ENCODE peak calls at places on chromosome 12, in eight cellular contexts. One of them, this sample, is unnamed.

GRCh38 chr12:50753232-50753769 is 10.6 kb upstream of the ATF1 start:
- DNase-seq in cardiac muscle cell: no peak
- DNase-seq in gastrocnemius medialis: peak; percentile 49
- DNase-seq in neural crest cell: no peak
- DNase-seq in astrocyte of the spinal cord: no peak
- DNase-seq in fibroblast of villous mesenchyme: peak; percentile 87
- DNase-seq in adrenal gland: peak; percentile 16
- DNase-seq in fibroblast of pulmonary artery: no peak
- DNase-seq in this sample: no peak

GRCh38 chr12:91629440-91629839 is 446.8 kb upstream of the DCN start:
- DNase-seq in fibroblast of pulmonary artery: no peak
- DNase-seq in neural crest cell: no peak
- DNase-seq in fibroblast of villous mesenchyme: no peak
- DNase-seq in astrocyte of the spinal cord: no peak
- DNase-seq in gastrocnemius medialis: no peak
- DNase-seq in cardiac muscle cell: no peak
- DNase-seq in adrenal gland: no peak
- DNase-seq in this sample: no peak

GRCh38 chr12:27865421-27865820 is 85.4 kb upstream of the MANSC4 start:
- DNase-seq in neural crest cell: no peak
- DNase-seq in cardiac muscle cell: no peak
- DNase-seq in astrocyte of the spinal cord: peak; percentile 28
- DNase-seq in fibroblast of villous mesenchyme: peak; percentile 90
- DNase-seq in gastrocnemius medialis: no peak
- DNase-seq in adrenal gland: no peak
- DNase-seq in fibroblast of pulmonary artery: peak; percentile 77
- DNase-seq in this sample: no peak

GRCh38 chr12:110224379-110225304 is 56.4 kb upstream of the ATP2A2 start:
- DNase-seq in fibroblast of pulmonary artery: peak; percentile 92
- DNase-seq in cardiac muscle cell: no peak
- DNase-seq in gastrocnemius medialis: peak; percentile 44
- DNase-seq in adrenal gland: peak; percentile 48
- DNase-seq in fibroblast of villous mesenchyme: peak; percentile 91
- DNase-seq in neural crest cell: no peak
- DNase-seq in astrocyte of the spinal cord: peak; percentile 88
- DNase-seq in this sample: no peak

GRCh38 chr12:93167841-93168492 is 209.8 kb upstream of the NUDT4 start:
- DNase-seq in cardiac muscle cell: peak; percentile 55
- DNase-seq in fibroblast of villous mesenchyme: peak; percentile 48
- DNase-seq in fibroblast of pulmonary artery: no peak
- DNase-seq in neural crest cell: no peak
- DNase-seq in astrocyte of the spinal cord: peak; percentile 33
- DNase-seq in gastrocnemius medialis: no peak
- DNase-seq in adrenal gland: no peak
- DNase-seq in this sample: peak; percentile 49

GRCh38 chr12:111578276-111578970 is 20.7 kb downstream of the ATXN2 start:
- DNase-seq in cardiac muscle cell: no peak
- DNase-seq in fibroblast of villous mesenchyme: peak; percentile 90
- DNase-seq in adrenal gland: no peak
- DNase-seq in neural crest cell: no peak
- DNase-seq in gastrocnemius medialis: no peak
- DNase-seq in fibroblast of pulmonary artery: peak; percentile 73
- DNase-seq in astrocyte of the spinal cord: peak; percentile 76
- DNase-seq in this sample: peak; percentile 39

GRCh38 chr12:45268672-45269406 is 52.9 kb downstream of the ANO6 start:
- DNase-seq in adrenal gland: peak; percentile 92
- DNase-seq in gastrocnemius medialis: peak; percentile 39
- DNase-seq in fibroblast of pulmonary artery: peak; percentile 94
- DNase-seq in astrocyte of the spinal cord: peak; percentile 89
- DNase-seq in fibroblast of villous mesenchyme: peak; percentile 91
- DNase-seq in neural crest cell: no peak
- DNase-seq in cardiac muscle cell: peak; percentile 89
- DNase-seq in this sample: peak; percentile 17

GRCh38 chr12:130225347-130225746 is 63.1 kb downstream of the FZD10 start:
- DNase-seq in gastrocnemius medialis: no peak
- DNase-seq in neural crest cell: no peak
- DNase-seq in adrenal gland: no peak
- DNase-seq in astrocyte of the spinal cord: no peak
- DNase-seq in fibroblast of pulmonary artery: no peak
- DNase-seq in fibroblast of villous mesenchyme: no peak
- DNase-seq in cardiac muscle cell: no peak
- DNase-seq in this sample: no peak

GRCh38 chr12:46830731-46831334 is 5.0 kb upstream of the SLC38A4 start:
- DNase-seq in adrenal gland: no peak
- DNase-seq in astrocyte of the spinal cord: peak; percentile 7
- DNase-seq in gastrocnemius medialis: peak; percentile 59
- DNase-seq in cardiac muscle cell: peak; percentile 23
- DNase-seq in fibroblast of pulmonary artery: no peak
- DNase-seq in neural crest cell: peak; percentile 2
- DNase-seq in fibroblast of villous mesenchyme: peak; percentile 34
- DNase-seq in this sample: no peak

GRCh38 chr12:12070149-12070548 is 590 bp upstream of the BCL2L14 start:
- DNase-seq in adrenal gland: no peak
- DNase-seq in neural crest cell: no peak
- DNase-seq in astrocyte of the spinal cord: no peak
- DNase-seq in cardiac muscle cell: no peak
- DNase-seq in gastrocnemius medialis: no peak
- DNase-seq in fibroblast of villous mesenchyme: no peak
- DNase-seq in fibroblast of pulmonary artery: no peak
- DNase-seq in this sample: no peak

GRCh38 chr12:12072064-12072760 is 1.5 kb downstream of the BCL2L14 start:
- DNase-seq in astrocyte of the spinal cord: no peak
- DNase-seq in gastrocnemius medialis: no peak
- DNase-seq in adrenal gland: no peak
- DNase-seq in fibroblast of villous mesenchyme: no peak
- DNase-seq in cardiac muscle cell: no peak
- DNase-seq in neural crest cell: no peak
- DNase-seq in fibroblast of pulmonary artery: no peak
- DNase-seq in this sample: peak; percentile 65

DNA sequence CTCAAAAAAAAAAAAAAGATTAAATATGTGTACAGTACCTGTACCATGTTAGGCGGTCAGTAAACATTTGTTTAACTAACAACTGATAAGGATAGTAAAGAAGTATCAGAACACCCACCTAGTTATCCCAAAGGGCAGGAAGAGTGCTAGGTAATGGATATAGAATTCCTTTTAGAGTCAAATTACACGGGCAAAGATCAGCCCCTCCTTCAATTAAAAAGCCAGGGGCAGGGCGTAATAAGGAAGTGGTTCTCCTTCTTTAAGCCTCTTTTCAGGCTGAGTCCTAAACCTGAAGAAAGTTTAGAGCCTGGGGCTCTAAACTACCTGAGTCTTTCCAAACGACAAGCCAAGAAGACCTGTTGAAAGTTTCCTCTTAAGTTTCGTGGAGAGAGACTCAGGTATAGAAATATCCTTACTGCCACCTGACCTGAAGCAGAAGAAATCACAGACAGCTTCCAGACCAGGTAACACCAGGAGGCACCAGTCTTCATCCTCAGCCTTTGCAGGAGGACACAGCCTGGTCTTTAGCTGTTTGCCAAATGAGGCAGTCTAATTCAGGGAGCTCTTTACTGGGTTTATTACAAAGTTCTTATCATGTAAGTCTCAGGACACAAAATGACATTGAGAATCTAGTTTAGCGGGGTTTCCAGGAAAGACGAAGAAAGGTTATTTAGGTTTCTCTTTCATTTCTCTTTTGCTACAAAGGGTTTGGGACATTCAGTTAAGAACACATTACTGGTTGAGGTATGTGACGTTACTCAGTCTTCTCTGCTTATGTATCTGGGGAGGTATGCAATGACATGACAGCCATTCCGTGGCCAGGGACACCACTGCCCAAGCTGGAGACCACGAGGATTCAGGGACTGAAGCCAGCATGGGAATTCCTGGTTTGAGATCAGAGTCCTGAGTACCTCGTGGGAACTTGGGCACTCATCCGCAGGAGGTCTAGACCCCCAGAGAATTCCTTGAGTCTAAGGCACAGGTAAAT is at the start of gene BCL2L14:
- DNase-seq in fibroblast of pulmonary artery: no peak
- DNase-seq in astrocyte of the spinal cord: no peak
- DNase-seq in neural crest cell: no peak
- DNase-seq in adrenal gland: no peak
- DNase-seq in fibroblast of villous mesenchyme: no peak
- DNase-seq in gastrocnemius medialis: no peak
- DNase-seq in cardiac muscle cell: no peak
- DNase-seq in this sample: peak; percentile 69
- TF ChIP-seq CTCF in fibroblast of pulmonary artery: no peak
- TF ChIP-seq CTCF in astrocyte of the spinal cord: no peak
- TF ChIP-seq CTCF in neural crest cell: no peak
- TF ChIP-seq CTCF in adrenal gland: no peak
- TF ChIP-seq CTCF in fibroblast of villous mesenchyme: no peak
- TF ChIP-seq CTCF in gastrocnemius medialis: no peak
- TF ChIP-seq CTCF in cardiac muscle cell: no peak
- TF ChIP-seq CTCF in this sample: no peak

GRCh38 chr12:29145372-29146170 is 3.5 kb upstream of the FAR2 start:
- DNase-seq in fibroblast of villous mesenchyme: no peak
- DNase-seq in gastrocnemius medialis: no peak
- DNase-seq in adrenal gland: no peak
- DNase-seq in astrocyte of the spinal cord: no peak
- DNase-seq in cardiac muscle cell: no peak
- DNase-seq in neural crest cell: no peak
- DNase-seq in fibroblast of pulmonary artery: no peak
- DNase-seq in this sample: no peak

GRCh38 chr12:29149691-29150382 is 759 bp downstream of the FAR2 start:
- DNase-seq in gastrocnemius medialis: no peak
- DNase-seq in adrenal gland: no peak
- DNase-seq in astrocyte of the spinal cord: no peak
- DNase-seq in fibroblast of pulmonary artery: no peak
- DNase-seq in fibroblast of villous mesenchyme: no peak
- DNase-seq in neural crest cell: peak; percentile 10
- DNase-seq in cardiac muscle cell: no peak
- DNase-seq in this sample: peak; percentile 36

GRCh38 chr12:29148958-29149690 is at the start of gene FAR2:
- DNase-seq in cardiac muscle cell: peak; percentile 35
- DNase-seq in fibroblast of villous mesenchyme: peak; percentile 19
- DNase-seq in gastrocnemius medialis: no peak
- DNase-seq in fibroblast of pulmonary artery: peak; percentile 29
- DNase-seq in astrocyte of the spinal cord: peak; percentile 52
- DNase-seq in adrenal gland: peak; percentile 34
- DNase-seq in neural crest cell: peak; percentile 35
- DNase-seq in this sample: peak; percentile 53

GRCh38 chr12:29146201-29146600 is 2.9 kb upstream of the FAR2 start:
- DNase-seq in fibroblast of pulmonary artery: no peak
- DNase-seq in astrocyte of the spinal cord: no peak
- DNase-seq in neural crest cell: no peak
- DNase-seq in cardiac muscle cell: no peak
- DNase-seq in adrenal gland: no peak
- DNase-seq in fibroblast of villous mesenchyme: no peak
- DNase-seq in gastrocnemius medialis: no peak
- DNase-seq in this sample: no peak

DNA sequence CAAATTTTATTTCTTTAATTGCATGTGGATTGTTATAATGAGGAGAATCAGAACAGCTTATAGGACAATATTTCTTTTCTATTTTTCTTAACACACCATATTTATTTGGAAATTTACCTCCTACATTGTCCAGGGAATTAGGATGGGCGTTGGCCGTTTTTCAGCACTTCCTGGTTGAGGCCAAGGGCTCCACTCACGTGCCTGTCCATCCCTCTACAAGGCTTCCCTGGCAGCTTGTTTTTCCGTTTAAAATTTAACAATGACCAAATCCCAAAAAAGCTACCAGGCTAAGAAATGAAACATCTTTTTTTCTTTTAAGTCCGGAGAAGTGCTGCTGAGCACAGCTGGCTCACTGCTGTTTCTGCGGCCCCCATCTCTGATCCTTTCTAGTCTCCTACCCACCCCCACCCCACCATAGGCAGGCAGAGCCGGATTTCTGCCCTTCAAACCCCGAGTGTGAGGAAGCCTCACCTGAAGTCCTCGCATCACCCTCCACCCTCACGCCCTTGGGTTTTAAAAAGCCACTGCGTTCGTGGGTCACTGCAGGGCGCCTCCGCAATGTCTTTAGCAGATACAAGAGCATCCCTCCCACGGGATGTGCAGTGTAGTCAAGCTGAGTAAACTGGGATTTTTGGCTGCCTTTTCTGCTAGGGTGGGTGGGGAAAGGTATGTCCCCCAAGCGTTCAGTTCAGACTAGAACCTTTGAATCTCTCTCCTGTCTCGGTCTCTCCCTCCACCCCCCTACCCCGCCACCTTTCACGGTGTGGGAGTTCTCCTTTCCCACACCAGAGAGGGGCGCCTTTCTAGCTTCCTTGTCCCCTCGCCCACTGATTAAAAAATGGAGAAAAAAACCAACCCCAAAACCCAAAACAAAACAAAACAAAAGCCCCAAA is 767 bp upstream of the FAR2 start:
- DNase-seq in fibroblast of pulmonary artery: peak; percentile 36
- DNase-seq in adrenal gland: no peak
- DNase-seq in fibroblast of villous mesenchyme: peak; percentile 13
- DNase-seq in gastrocnemius medialis: peak; percentile 28
- DNase-seq in cardiac muscle cell: no peak
- DNase-seq in astrocyte of the spinal cord: peak; percentile 22
- DNase-seq in neural crest cell: no peak
- DNase-seq in this sample: peak; percentile 44
- TF ChIP-seq CTCF in fibroblast of pulmonary artery: no peak
- TF ChIP-seq CTCF in adrenal gland: no peak
- TF ChIP-seq CTCF in fibroblast of villous mesenchyme: no peak
- TF ChIP-seq CTCF in gastrocnemius medialis: no peak
- TF ChIP-seq CTCF in cardiac muscle cell: peak; percentile 2
- TF ChIP-seq CTCF in astrocyte of the spinal cord: peak; percentile 7
- TF ChIP-seq CTCF in neural crest cell: no peak
- TF ChIP-seq CTCF in this sample: no peak

GRCh38 chr12:34347367-34347766 is 325.1 kb downstream of the ALG10 start:
- DNase-seq in fibroblast of pulmonary artery: no peak
- DNase-seq in cardiac muscle cell: no peak
- DNase-seq in neural crest cell: no peak
- DNase-seq in fibroblast of villous mesenchyme: no peak
- DNase-seq in astrocyte of the spinal cord: no peak
- DNase-seq in adrenal gland: no peak
- DNase-seq in gastrocnemius medialis: no peak
- DNase-seq in this sample: no peak
- TF ChIP-seq CTCF in fibroblast of pulmonary artery: no peak
- TF ChIP-seq CTCF in cardiac muscle cell: no peak
- TF ChIP-seq CTCF in neural crest cell: no peak
- TF ChIP-seq CTCF in fibroblast of villous mesenchyme: no peak
- TF ChIP-seq CTCF in astrocyte of the spinal cord: no peak
- TF ChIP-seq CTCF in adrenal gland: no peak
- TF ChIP-seq CTCF in gastrocnemius medialis: no peak
- TF ChIP-seq CTCF in this sample: no peak

GRCh38 chr12:83123039-83123438 is 436.3 kb downstream of the TMTC2 start:
- DNase-seq in adrenal gland: no peak
- DNase-seq in fibroblast of villous mesenchyme: peak; percentile 24
- DNase-seq in cardiac muscle cell: no peak
- DNase-seq in fibroblast of pulmonary artery: no peak
- DNase-seq in neural crest cell: no peak
- DNase-seq in astrocyte of the spinal cord: no peak
- DNase-seq in gastrocnemius medialis: no peak
- DNase-seq in this sample: no peak

GRCh38 chr12:83130178-83130577 is 443.5 kb downstream of the TMTC2 start:
- DNase-seq in neural crest cell: no peak
- DNase-seq in astrocyte of the spinal cord: no peak
- DNase-seq in gastrocnemius medialis: no peak
- DNase-seq in adrenal gland: no peak
- DNase-seq in fibroblast of pulmonary artery: no peak
- DNase-seq in fibroblast of villous mesenchyme: no peak
- DNase-seq in cardiac muscle cell: no peak
- DNase-seq in this sample: no peak

GRCh38 chr12:83122623-83122934 is 435.9 kb downstream of the TMTC2 start:
- DNase-seq in fibroblast of pulmonary artery: no peak
- DNase-seq in astrocyte of the spinal cord: no peak
- DNase-seq in adrenal gland: no peak
- DNase-seq in gastrocnemius medialis: no peak
- DNase-seq in cardiac muscle cell: no peak
- DNase-seq in fibroblast of villous mesenchyme: peak; percentile 6
- DNase-seq in neural crest cell: no peak
- DNase-seq in this sample: no peak

GRCh38 chr12:83128529-83128928 is 441.8 kb downstream of the TMTC2 start:
- DNase-seq in fibroblast of villous mesenchyme: no peak
- DNase-seq in cardiac muscle cell: no peak
- DNase-seq in gastrocnemius medialis: no peak
- DNase-seq in neural crest cell: no peak
- DNase-seq in adrenal gland: no peak
- DNase-seq in astrocyte of the spinal cord: no peak
- DNase-seq in fibroblast of pulmonary artery: peak; percentile 20
- DNase-seq in this sample: no peak
- TF ChIP-seq CTCF in fibroblast of villous mesenchyme: no peak
- TF ChIP-seq CTCF in cardiac muscle cell: no peak
- TF ChIP-seq CTCF in gastrocnemius medialis: no peak
- TF ChIP-seq CTCF in neural crest cell: no peak
- TF ChIP-seq CTCF in adrenal gland: no peak
- TF ChIP-seq CTCF in astrocyte of the spinal cord: no peak
- TF ChIP-seq CTCF in fibroblast of pulmonary artery: no peak
- TF ChIP-seq CTCF in this sample: no peak